ENCODE peak calls at places on chromosomes 12 and 14, in six cellular contexts. O, M, A, K, G and C are unnamed samples.

GRCh38 chr12:127785535-127785934 is 481.4 kb upstream of the TMEM132C start:
- DNase-seq in O (peak; percentile 73), M (no peak), A (no peak), K (no peak), G (no peak), C (no peak)

GRCh38 chr14:72616294-72616693 is 277.6 kb downstream of the DPF3 start:
- DNase-seq in O (peak; percentile 57), M (no peak), A (no peak), K (no peak), G (no peak), C (peak; percentile 32)

GRCh38 chr12:68876471-68876870 is 56.5 kb downstream of the CPM start:
- DNase-seq in O (no peak), M (peak; percentile 23), A (no peak), K (no peak), G (peak; percentile 87), C (no peak)

GRCh38 chr12:121668750-121669524 is 517 bp downstream of the MORN3 start:
- DNase-seq in O (peak; percentile 44), M (peak; percentile 25), A (no peak), K (no peak), G (peak; percentile 64), C (no peak)

GRCh38 chr12:40226652-40227051 is 1.9 kb downstream of the LRRK2 start:
- DNase-seq in O (peak; percentile 80), M (peak; percentile 79), A (no peak), K (peak; percentile 36), G (no peak), C (no peak)

GRCh38 chr14:21346532-21347135 is 37.2 kb downstream of the SUPT16H start:
- DNase-seq in O (peak; percentile 23), M (no peak), A (no peak), K (no peak), G (no peak), C (no peak)

GRCh38 chr14:100670017-100670974 is 56.4 kb upstream of the DLK1 start:
- DNase-seq in O (no peak), M (no peak), A (no peak), K (no peak), G (no peak), C (no peak)

GRCh38 chr12:101552277-101552676 is 42.5 kb upstream of the MYBPC1 start:
- DNase-seq in O (peak; percentile 2), M (peak; percentile 0), A (no peak), K (no peak), G (no peak), C (no peak)

GRCh38 chr12:50788562-50788961 is 24.7 kb downstream of the ATF1 start:
- DNase-seq in O (peak; percentile 97), M (peak; percentile 96), A (no peak), K (no peak), G (peak; percentile 72), C (no peak)

GRCh38 chr14:68785817-68786490 is 6.9 kb downstream of the ZFP36L1 start:
- DNase-seq in O (peak; percentile 46), M (peak; percentile 75), A (no peak), K (no peak), G (no peak), C (peak; percentile 70)

GRCh38 chr14:75339059-75339458 is 60.4 kb downstream of the FOS start:
- DNase-seq in O (peak; percentile 87), M (peak; percentile 69), A (no peak), K (no peak), G (no peak), C (no peak)

GRCh38 chr14:79568566-79568965 is 642.7 kb downstream of the DIO2 start:
- DNase-seq in O (peak; percentile 32), M (peak; percentile 87), A (no peak), K (no peak), G (no peak), C (no peak)

GRCh38 chr12:2884810-2885209 is 5.9 kb upstream of the TULP3 start:
- DNase-seq in O (no peak), M (no peak), A (no peak), K (no peak), G (no peak), C (no peak)

GRCh38 chr12:71438670-71439361 is 782 bp upstream of the LGR5 start:
- DNase-seq in O (peak; percentile 4), M (no peak), A (no peak), K (no peak), G (no peak), C (no peak)

GRCh38 chr14:55458800-55459577 is 18.6 kb upstream of the TBPL2 start:
- DNase-seq in O (peak; percentile 55), M (peak; percentile 60), A (no peak), K (no peak), G (no peak), C (no peak)

GRCh38 chr12:99455350-99456037 is 192.1 kb upstream of the GARIN6 start:
- DNase-seq in O (peak; percentile 72), M (no peak), A (no peak), K (no peak), G (peak; percentile 69), C (no peak)

GRCh38 chr12:75478395-75478794 is 2.2 kb upstream of the GLIPR1 start:
- DNase-seq in O (peak; percentile 56), M (peak; percentile 95), A (no peak), K (no peak), G (no peak), C (no peak)

GRCh38 chr12:121388421-121388981 is 11.4 kb upstream of the RNF34 start:
- DNase-seq in O (peak; percentile 92), M (peak; percentile 66), A (peak; percentile 0), K (no peak), G (peak; percentile 75), C (no peak)

GRCh38 chr12:118748478-118749380 is 232.6 kb upstream of the SRRM4 start:
- DNase-seq in O (no peak), M (no peak), A (no peak), K (no peak), G (peak; percentile 79), C (no peak)

GRCh38 chr14:92589213-92589852 is 75.8 kb downstream of the RIN3 start:
- DNase-seq in O (peak; percentile 51), M (peak; percentile 52), A (no peak), K (no peak), G (no peak), C (no peak)

GRCh38 chr12:77943466-77943865 is 112.8 kb downstream of the NAV3 start:
- DNase-seq in O (peak; percentile 80), M (peak; percentile 92), A (no peak), K (no peak), G (no peak), C (no peak)

GRCh38 chr12:16526693-16527092 is 79.3 kb downstream of the LMO3 start:
- DNase-seq in O (peak; percentile 26), M (peak; percentile 83), A (no peak), K (no peak), G (no peak), C (no peak)

GRCh38 chr14:81132492-81132891 is 88.3 kb downstream of the GTF2A1 start:
- DNase-seq in O (no peak), M (no peak), A (no peak), K (no peak), G (no peak), C (no peak)

GRCh38 chr14:21043387-21044105 is 1.4 kb downstream of the RNASE7 start:
- DNase-seq in O (no peak), M (no peak), A (no peak), K (no peak), G (no peak), C (no peak)

GRCh38 chr12:62834971-62835547 is 99.9 kb downstream of the PPM1H start:
- DNase-seq in O (peak; percentile 70), M (peak; percentile 61), A (no peak), K (no peak), G (peak; percentile 52), C (no peak)

GRCh38 chr12:55829967-55830600 is 697 bp upstream of the DNAJC14 start:
- DNase-seq in O (no peak), M (no peak), A (no peak), K (no peak), G (no peak), C (peak; percentile 80)

GRCh38 chr12:50234347-50234746 is 49.0 kb downstream of the LIMA1 start:
- DNase-seq in O (peak; percentile 34), M (peak; percentile 47), A (no peak), K (no peak), G (no peak), C (no peak)

GRCh38 chr14:36365766-36366165 is 45.3 kb upstream of the MBIP start:
- DNase-seq in O (no peak), M (no peak), A (no peak), K (no peak), G (no peak), C (no peak)

GRCh38 chr12:55742719-55743130 is at the start of gene GDF11:
- DNase-seq in O (peak; percentile 81), M (peak; percentile 66), A (peak; percentile 56), K (no peak), G (peak; percentile 81), C (peak; percentile 49)

GRCh38 chr14:54654600-54654999 is 87.7 kb downstream of the SAMD4A start:
- DNase-seq in O (peak; percentile 32), M (no peak), A (no peak), K (no peak), G (no peak), C (no peak)

GRCh38 chr14:63952933-63953437 is 100.2 kb downstream of the SYNE2 start:
- DNase-seq in O (peak; percentile 37), M (peak; percentile 95), A (no peak), K (no peak), G (no peak), C (no peak)

GRCh38 chr12:11861155-11861863 is 209.4 kb upstream of the BCL2L14 start:
- DNase-seq in O (no peak), M (no peak), A (no peak), K (no peak), G (no peak), C (no peak)

GRCh38 chr12:116336542-116337065 is 59.1 kb upstream of the MED13L start:
- DNase-seq in O (no peak), M (peak; percentile 61), A (no peak), K (no peak), G (no peak), C (no peak)